ENCODE peak calls at places on chromosomes 13 and 19, in ten cellular contexts. L is left cardiac atrium; S is psoas muscle; M is stimulated activated naive CD4-positive, alpha-beta T cell; J is H9; N is PC-3; X is stimulated activated CD8-positive, alpha-beta memory T cell treated with anti-CD3 and anti-CD28 coated beads, Interleukin-7, amount 100 ng/mL, for 1 hour; K is anterior cingulate cortex; T is naive thymus-derived CD4-positive, alpha-beta T cell; E is DMS153. I is an unnamed sample.

GRCh38 chr13:43877788-43878187 is 1.8 kb downstream of the CCDC122 start:
- DNase-seq in L (no peak), S (no peak), M (no peak), J (no peak), N (no peak), X (no peak), K (no peak), T (no peak), E (no peak), I (no peak)

GRCh38 chr19:19578241-19578640 is 40.2 kb downstream of the CILP2 start:
- DNase-seq in L (no peak), S (no peak), M (no peak), J (no peak), N (no peak), X (no peak), K (no peak), T (no peak), E (no peak), I (no peak)

GRCh38 chr13:35724480-35724879 is 248.0 kb upstream of the MAB21L1 start:
- DNase-seq in L (no peak), S (no peak), M (no peak), J (no peak), N (no peak), X (no peak), K (no peak), T (no peak), E (no peak), I (no peak)

GRCh38 chr19:33505168-33505567 is 16.4 kb downstream of the PEPD start:
- DNase-seq in L (no peak), S (no peak), M (no peak), J (no peak), N (no peak), X (no peak), K (no peak), T (no peak), E (no peak), I (no peak)

GRCh38 chr19:4157164-4157563 is 3.7 kb downstream of the CREB3L3 start:
- DNase-seq in L (no peak), S (no peak), M (no peak), J (no peak), N (no peak), X (no peak), K (no peak), T (no peak), E (no peak), I (no peak)

GRCh38 chr13:113627136-113627535 is 30.9 kb downstream of the ATP4B start:
- DNase-seq in L (no peak), S (peak; percentile 28), M (no peak), J (no peak), N (no peak), X (no peak), K (no peak), T (no peak), E (no peak), I (no peak)

GRCh38 chr13:29840585-29840984 is 9.8 kb downstream of the UBL3 start:
- DNase-seq in L (no peak), S (no peak), M (no peak), J (no peak), N (no peak), X (no peak), K (no peak), T (no peak), E (no peak), I (no peak)

GRCh38 chr13:28447206-28447605 is 47.7 kb downstream of the FLT1 start:
- DNase-seq in L (no peak), S (no peak), M (no peak), J (no peak), N (no peak), X (no peak), K (no peak), T (no peak), E (no peak), I (no peak)

GRCh38 chr13:34344761-34345600 is 527.0 kb downstream of the RFC3 start:
- DNase-seq in L (no peak), S (no peak), M (no peak), J (no peak), N (no peak), X (no peak), K (no peak), T (no peak), E (no peak), I (no peak)

GRCh38 chr19:54573330-54573872 is at the start of gene LILRA2:
- DNase-seq in L (no peak), S (no peak), M (no peak), J (no peak), N (no peak), X (no peak), K (no peak), T (no peak), E (no peak), I (no peak)

GRCh38 chr13:20989883-20990282 is 71.5 kb downstream of the LATS2 start:
- DNase-seq in L (no peak), S (no peak), M (no peak), J (no peak), N (no peak), X (no peak), K (no peak), T (no peak), E (no peak), I (no peak)

GRCh38 chr19:11375143-11375948 is 880 bp downstream of the SWSAP1 start:
- DNase-seq in L (peak; percentile 68), S (peak; percentile 66), M (peak; percentile 84), J (peak; percentile 82), N (peak; percentile 49), X (peak; percentile 32), K (no peak), T (peak; percentile 83), E (peak; percentile 60), I (peak; percentile 70)

GRCh38 chr13:51453308-51453958 is 597 bp upstream of the INTS6 start:
- DNase-seq in L (peak; percentile 87), S (peak; percentile 93), M (peak; percentile 91), J (no peak), N (no peak), X (peak; percentile 60), K (no peak), T (peak; percentile 86), E (no peak), I (no peak)

GRCh38 chr19:38666662-38667448 is 19.4 kb downstream of the ACTN4 start:
- DNase-seq in L (peak; percentile 72), S (peak; percentile 61), M (no peak), J (no peak), N (peak; percentile 65), X (no peak), K (no peak), T (no peak), E (no peak), I (peak; percentile 43)

GRCh38 chr19:30227071-30227621 is 145.0 kb upstream of the ZNF536 start:
- DNase-seq in L (no peak), S (no peak), M (no peak), J (no peak), N (no peak), X (no peak), K (no peak), T (no peak), E (no peak), I (peak; percentile 40)

GRCh38 chr19:18361646-18362045 is 21.2 kb downstream of the PGPEP1 start:
- DNase-seq in L (no peak), S (no peak), M (no peak), J (no peak), N (no peak), X (no peak), K (no peak), T (no peak), E (no peak), I (no peak)

GRCh38 chr19:48837586-48838191 is 1.4 kb upstream of the HSD17B14 start:
- DNase-seq in L (no peak), S (no peak), M (no peak), J (peak; percentile 57), N (no peak), X (no peak), K (no peak), T (no peak), E (no peak), I (peak; percentile 33)

GRCh38 chr19:16581145-16581970 is 9.1 kb upstream of the SLC35E1 start:
- DNase-seq in L (peak; percentile 25), S (peak; percentile 89), M (no peak), J (no peak), N (no peak), X (no peak), K (no peak), T (no peak), E (no peak), I (no peak)

GRCh38 chr13:19772306-19772705 is 10.4 kb downstream of the PSPC1 start:
- DNase-seq in L (no peak), S (no peak), M (no peak), J (no peak), N (no peak), X (no peak), K (no peak), T (no peak), E (no peak), I (no peak)

GRCh38 chr13:58977085-58977484 is 1186.6 kb downstream of the DIAPH3 start:
- DNase-seq in L (no peak), S (no peak), M (no peak), J (no peak), N (no peak), X (no peak), K (no peak), T (no peak), E (no peak), I (no peak)

GRCh38 chr13:46089213-46089612 is 15.6 kb downstream of the CPB2 start:
- DNase-seq in L (no peak), S (no peak), M (no peak), J (no peak), N (no peak), X (no peak), K (no peak), T (no peak), E (no peak), I (no peak)

GRCh38 chr13:30864352-30865130 is 41.5 kb upstream of the MEDAG start:
- DNase-seq in L (no peak), S (no peak), M (no peak), J (no peak), N (no peak), X (no peak), K (no peak), T (no peak), E (no peak), I (peak; percentile 11)

I was measured in cerebellar cortex.